ENCODE peak calls at places on chromosome 18, in eight cellular contexts. M is tibial artery, H is cardiac fibroblast, G is fibroblast of mammary gland, K is PC-9, V is NB4, T is heart right ventricle, L is neural progenitor cell. E is an unnamed sample.

GRCh38 chr18:10226971-10227370 is 227.5 kb upstream of the APCDD1 start:
- DNase-seq in M (no peak), H (no peak), G (no peak), K (no peak), V (no peak), T (no peak), L (no peak), E (no peak)

GRCh38 chr18:57811477-57812125 is 8.5 kb upstream of the ATP8B1 start:
- DNase-seq in M (no peak), H (peak), G (no peak), K (no peak), V (no peak), T (no peak), L (no peak), E (no peak)

GRCh38 chr18:58186258-58186948 is 142.4 kb downstream of the NEDD4L start:
- DNase-seq in M (no peak), H (peak), G (peak), K (peak), V (no peak), T (no peak), L (no peak), E (no peak)

GRCh38 chr18:78757014-78757413 is 222.6 kb upstream of the SALL3 start:
- DNase-seq in M (no peak), H (no peak), G (no peak), K (no peak), V (no peak), T (no peak), L (no peak), E (no peak)

GRCh38 chr18:415627-416612 is 84.6 kb downstream of the COLEC12 start:
- DNase-seq in M (no peak), H (peak), G (peak), K (no peak), V (no peak), T (no peak), L (no peak), E (no peak)

GRCh38 chr18:75244336-75244735 is 33.7 kb downstream of the TSHZ1 start:
- DNase-seq in M (no peak), H (no peak), G (no peak), K (no peak), V (peak), T (peak), L (peak), E (peak)

GRCh38 chr18:26553943-26554342 is 5.6 kb upstream of the KCTD1 start:
- DNase-seq in M (no peak), H (no peak), G (no peak), K (no peak), V (no peak), T (no peak), L (no peak), E (no peak)

GRCh38 chr18:10374615-10375295 is 79.7 kb upstream of the APCDD1 start:
- DNase-seq in M (no peak), H (no peak), G (no peak), K (no peak), V (no peak), T (no peak), L (peak), E (no peak)

GRCh38 chr18:45503988-45504387 is 111.3 kb upstream of the SLC14A2 start:
- DNase-seq in M (no peak), H (no peak), G (no peak), K (no peak), V (no peak), T (no peak), L (no peak), E (no peak)

GRCh38 chr18:76450452-76450851 is 44.6 kb downstream of the ZNF516 start:
- DNase-seq in M (no peak), H (no peak), G (peak), K (no peak), V (no peak), T (no peak), L (no peak), E (no peak)

GRCh38 chr18:76451475-76452331 is 43.3 kb downstream of the ZNF516 start:
- DNase-seq in M (no peak), H (peak), G (peak), K (no peak), V (no peak), T (no peak), L (peak), E (peak)

GRCh38 chr18:76450912-76451421 is 44.1 kb downstream of the ZNF516 start:
- DNase-seq in M (peak), H (peak), G (peak), K (no peak), V (peak), T (peak), L (peak), E (peak)

GRCh38 chr18:76453057-76453561 is 41.9 kb downstream of the ZNF516 start:
- DNase-seq in M (no peak), H (no peak), G (no peak), K (no peak), V (no peak), T (no peak), L (no peak), E (no peak)

GRCh38 chr18:76452357-76452756 is 42.7 kb downstream of the ZNF516 start:
- DNase-seq in M (no peak), H (peak), G (peak), K (no peak), V (peak), T (no peak), L (no peak), E (no peak)
- TF ChIP-seq CTCF in M (no peak), H (no peak), G (no peak), K (no peak), V (no peak), T (no peak), L (no peak), E (no peak)

GRCh38 chr18:66616523-66616983 is 12.7 kb upstream of the CDH19 start:
- DNase-seq in M (no peak), H (peak), G (no peak), K (no peak), V (peak), T (no peak), L (peak), E (peak)
- TF ChIP-seq CTCF in M (no peak), H (peak), G (no peak), K (peak), V (peak), T (no peak), L (peak), E (no peak)

GRCh38 chr18:22033085-22033484 is 136.3 kb upstream of the GATA6 start:
- DNase-seq in M (no peak), H (no peak), G (no peak), K (no peak), V (no peak), T (no peak), L (peak), E (no peak)

GRCh38 chr18:22034276-22034675 is 135.1 kb upstream of the GATA6 start:
- DNase-seq in M (no peak), H (no peak), G (peak), K (no peak), V (no peak), T (no peak), L (no peak), E (no peak)

GRCh38 chr18:22032392-22032961 is 136.9 kb upstream of the GATA6 start:
- DNase-seq in M (no peak), H (peak), G (peak), K (peak), V (no peak), T (no peak), L (peak), E (no peak)

GRCh38 chr18:22026889-22027288 is 142.5 kb upstream of the GATA6 start:
- DNase-seq in M (no peak), H (no peak), G (no peak), K (no peak), V (no peak), T (no peak), L (no peak), E (no peak)

GRCh38 chr18:22031581-22031980 is 137.8 kb upstream of the GATA6 start:
- DNase-seq in M (no peak), H (no peak), G (peak), K (no peak), V (no peak), T (no peak), L (no peak), E (no peak)
- TF ChIP-seq CTCF in M (no peak), H (no peak), G (no peak), K (no peak), V (no peak), T (no peak), L (no peak), E (no peak)

DNA sequence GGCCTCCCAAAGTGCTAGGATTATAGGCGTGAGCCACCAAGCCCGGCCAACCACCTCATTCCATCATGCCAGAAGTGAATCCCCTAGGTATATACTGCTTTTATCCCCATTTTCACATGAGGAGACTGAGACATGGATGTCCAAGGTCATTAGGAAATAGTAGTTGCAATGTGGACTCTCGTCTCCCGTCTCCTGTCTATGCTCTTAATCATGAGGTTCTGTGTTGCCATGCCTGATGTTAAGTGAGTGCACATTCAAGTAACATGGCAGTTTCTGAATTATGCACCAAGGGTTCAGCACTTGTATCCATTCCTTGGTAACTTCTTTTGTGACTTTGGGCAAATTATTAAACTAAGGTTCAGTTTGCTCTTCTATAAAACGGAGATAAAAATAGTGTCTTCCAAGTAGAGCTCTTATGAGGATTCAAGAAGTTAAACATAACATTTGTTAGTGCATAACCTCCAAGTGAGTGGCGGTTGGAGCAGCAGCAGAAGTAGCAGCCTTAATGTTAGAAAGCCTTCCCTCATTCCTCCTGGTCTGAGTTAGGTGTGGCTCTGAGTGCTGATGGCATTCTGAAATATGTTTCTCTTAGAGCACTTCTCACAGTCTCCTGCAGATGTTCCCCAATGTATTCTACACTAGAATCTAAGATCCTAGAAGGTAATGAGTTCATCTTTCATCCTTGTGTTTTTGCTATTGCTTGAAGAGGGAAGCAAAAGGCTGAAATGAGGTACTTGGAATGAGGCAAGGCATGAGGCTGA is 21.9 kb downstream of the SOCS6 start:
- DNase-seq in M (no peak), H (no peak), G (no peak), K (no peak), V (no peak), T (no peak), L (no peak), E (no peak)
- TF ChIP-seq CTCF in M (no peak), H (no peak), G (no peak), K (no peak), V (no peak), T (no peak), L (no peak), E (no peak)

GRCh38 chr18:65439184-65439583 is 311.6 kb upstream of the CDH7 start:
- DNase-seq in M (no peak), H (no peak), G (peak), K (no peak), V (peak), T (no peak), L (peak), E (no peak)
- TF ChIP-seq CTCF in M (no peak), H (no peak), G (no peak), K (peak), V (no peak), T (no peak), L (peak), E (no peak)

GRCh38 chr18:2905802-2906521 is 59.2 kb downstream of the EMILIN2 start:
- DNase-seq in M (peak), H (peak), G (peak), K (no peak), V (peak), T (peak), L (peak), E (peak)

GRCh38 chr18:2908946-2909335 is 62.1 kb downstream of the EMILIN2 start:
- DNase-seq in M (no peak), H (no peak), G (peak), K (no peak), V (no peak), T (no peak), L (no peak), E (no peak)

GRCh38 chr18:2907459-2908145 is 60.8 kb downstream of the EMILIN2 start:
- DNase-seq in M (no peak), H (no peak), G (no peak), K (no peak), V (peak), T (no peak), L (no peak), E (no peak)

GRCh38 chr18:2908166-2908945 is 61.5 kb downstream of the EMILIN2 start:
- DNase-seq in M (no peak), H (no peak), G (no peak), K (no peak), V (no peak), T (no peak), L (no peak), E (no peak)

GRCh38 chr18:2906522-2907458 is 60.0 kb downstream of the EMILIN2 start:
- DNase-seq in M (no peak), H (no peak), G (no peak), K (peak), V (peak), T (peak), L (peak), E (peak)
- TF ChIP-seq CTCF in M (no peak), H (peak), G (no peak), K (no peak), V (no peak), T (no peak), L (peak), E (peak)

GRCh38 chr18:34647251-34647650 is 62.8 kb upstream of the DTNA start:
- DNase-seq in M (no peak), H (no peak), G (no peak), K (no peak), V (peak), T (no peak), L (peak), E (no peak)

GRCh38 chr18:34648269-34648668 is 61.8 kb upstream of the DTNA start:
- DNase-seq in M (no peak), H (no peak), G (no peak), K (no peak), V (no peak), T (no peak), L (no peak), E (no peak)

GRCh38 chr18:34640273-34640672 is 69.8 kb upstream of the DTNA start:
- DNase-seq in M (no peak), H (no peak), G (no peak), K (no peak), V (no peak), T (no peak), L (no peak), E (no peak)

GRCh38 chr18:34639662-34640061 is 70.4 kb upstream of the DTNA start:
- DNase-seq in M (no peak), H (no peak), G (no peak), K (no peak), V (no peak), T (no peak), L (no peak), E (no peak)

GRCh38 chr18:34643982-34644381 is 66.1 kb upstream of the DTNA start:
- DNase-seq in M (no peak), H (peak), G (peak), K (no peak), V (no peak), T (no peak), L (no peak), E (no peak)
- TF ChIP-seq CTCF in M (peak), H (no peak), G (peak), K (no peak), V (no peak), T (no peak), L (no peak), E (no peak)

DNA sequence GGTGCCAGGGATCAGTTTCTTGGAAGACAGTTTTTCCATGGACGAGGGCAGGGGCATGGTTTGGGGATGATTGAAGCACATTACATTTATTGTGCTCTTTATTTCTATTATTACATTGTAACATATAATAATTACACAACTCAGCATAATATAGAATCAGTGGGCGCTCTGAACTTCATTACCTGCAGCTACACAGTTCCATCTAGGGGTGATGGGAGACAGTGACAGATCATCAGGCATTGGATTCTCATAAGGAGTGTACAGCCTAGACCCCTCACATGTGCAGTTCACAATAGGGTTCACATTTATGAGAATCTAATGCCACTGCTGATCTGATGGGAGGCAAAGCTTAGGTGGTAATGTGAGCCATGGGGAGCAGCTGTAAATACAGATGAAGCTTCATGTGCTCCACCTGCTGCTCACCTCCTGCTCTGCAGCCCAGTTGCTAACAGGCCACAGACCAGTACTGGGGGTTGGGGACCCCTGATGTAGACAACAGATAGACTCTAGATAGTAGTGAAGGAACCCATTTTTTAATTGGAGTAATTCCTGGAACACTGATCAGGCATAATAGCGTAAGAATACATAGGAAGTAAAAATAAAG is 41.5 kb upstream of the MC4R start:
- DNase-seq in M (no peak), H (peak), G (peak), K (peak), V (peak), T (no peak), L (peak), E (peak)
- TF ChIP-seq CTCF in M (no peak), H (peak), G (peak), K (peak), V (peak), T (no peak), L (peak), E (no peak)